ENCODE peak calls at places on chromosomes 13 and 19, in four cellular contexts. G, R, K and P are unnamed samples.

GRCh38 chr19:4061178-4061682 is 5.5 kb downstream of the ZBTB7A start:
- DNase-seq in G (peak; percentile 94), R (no peak), K (peak; percentile 97), P (peak; percentile 68)

GRCh38 chr19:57934820-57935665 is at the start of gene ZNF418:
- DNase-seq in G (peak; percentile 80), R (no peak), K (peak; percentile 67), P (peak; percentile 56)

GRCh38 chr19:10112037-10112751 is 701 bp downstream of the P2RY11 start:
- DNase-seq in G (no peak), R (peak; percentile 87), K (no peak), P (no peak)

GRCh38 chr19:56953411-56953810 is 112.9 kb upstream of the PEG3 start:
- DNase-seq in G (no peak), R (no peak), K (no peak), P (no peak)

GRCh38 chr19:9913237-9914000 is 22.9 kb downstream of the OLFM2 start:
- DNase-seq in G (peak; percentile 31), R (no peak), K (no peak), P (no peak)

GRCh38 chr19:48154003-48154402 is 16.1 kb downstream of the LIG1 start:
- DNase-seq in G (no peak), R (no peak), K (no peak), P (no peak)

GRCh38 chr19:43476606-43477005 is 11.2 kb upstream of the LYPD3 start:
- DNase-seq in G (no peak), R (no peak), K (no peak), P (no peak)

GRCh38 chr13:113846639-113847318 is 17.1 kb downstream of the GAS6 start:
- DNase-seq in G (no peak), R (no peak), K (no peak), P (no peak)

GRCh38 chr13:51785592-51786424 is 18.2 kb downstream of the DHRS12 start:
- DNase-seq in G (peak; percentile 77), R (no peak), K (peak; percentile 26), P (no peak)

GRCh38 chr13:102993348-102993747 is 72.9 kb downstream of the SLC10A2 start:
- DNase-seq in G (no peak), R (no peak), K (no peak), P (no peak)

GRCh38 chr19:32416749-32417469 is 11.3 kb downstream of the DPY19L3 start:
- DNase-seq in G (no peak), R (no peak), K (no peak), P (no peak)

GRCh38 chr19:10762656-10763055 is 44.8 kb downstream of the DNM2 start:
- DNase-seq in G (no peak), R (no peak), K (peak; percentile 88), P (peak; percentile 20)

GRCh38 chr13:27393101-27393500 is 31.3 kb upstream of the GTF3A start:
- DNase-seq in G (no peak), R (no peak), K (no peak), P (no peak)

GRCh38 chr13:43360911-43361605 is 337.7 kb downstream of the DNAJC15 start:
- DNase-seq in G (no peak), R (no peak), K (no peak), P (no peak)

GRCh38 chr19:16518483-16519229 is 22.5 kb downstream of the C19orf44 start:
- DNase-seq in G (no peak), R (no peak), K (no peak), P (no peak)
- TF ChIP-seq CTCF in G (no peak), R (no peak), K (no peak), P (no peak)

GRCh38 chr13:111117289-111117688 is 2.2 kb downstream of the ARHGEF7 start:
- DNase-seq in G (no peak), R (no peak), K (no peak), P (no peak)
- H3K27ac ChIP-seq in G (no peak overlapping the region), R (peak overlapping the region; percentile 89), K (no peak overlapping the region), P (no peak overlapping the region)

GRCh38 chr19:34480971-34481821 is at the start of gene WTIP:
- DNase-seq in G (peak; percentile 55), R (no peak), K (peak; percentile 39), P (peak; percentile 55)
- TF ChIP-seq CTCF in G (no peak), R (no peak), K (no peak), P (no peak)

DNA sequence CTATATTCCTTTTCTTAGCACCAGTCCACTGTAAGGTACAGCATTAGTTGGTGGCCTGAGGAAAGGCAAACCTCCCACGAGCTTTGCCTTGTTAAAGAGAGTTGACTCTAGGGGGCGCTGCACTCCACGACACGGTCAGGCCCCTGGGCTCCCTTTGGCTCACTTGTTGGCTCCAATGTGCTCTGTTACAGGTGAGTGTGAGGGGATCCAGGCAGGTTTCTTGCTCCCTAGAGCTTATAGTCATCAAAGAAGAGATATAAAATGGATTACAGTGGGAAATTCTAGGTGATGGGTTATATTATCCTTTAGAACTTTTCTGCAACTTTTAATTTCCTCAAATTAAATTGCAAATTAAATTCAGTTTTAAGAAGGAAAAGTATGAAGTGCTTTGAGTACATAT is 3.7 kb downstream of the WDR87 start:
- DNase-seq in G (peak; percentile 88), R (no peak), K (peak; percentile 90), P (peak; percentile 78)
- H3K27ac ChIP-seq in G (no peak overlapping the region), R (no peak overlapping the region), K (no peak overlapping the region), P (no peak overlapping the region)

DNA sequence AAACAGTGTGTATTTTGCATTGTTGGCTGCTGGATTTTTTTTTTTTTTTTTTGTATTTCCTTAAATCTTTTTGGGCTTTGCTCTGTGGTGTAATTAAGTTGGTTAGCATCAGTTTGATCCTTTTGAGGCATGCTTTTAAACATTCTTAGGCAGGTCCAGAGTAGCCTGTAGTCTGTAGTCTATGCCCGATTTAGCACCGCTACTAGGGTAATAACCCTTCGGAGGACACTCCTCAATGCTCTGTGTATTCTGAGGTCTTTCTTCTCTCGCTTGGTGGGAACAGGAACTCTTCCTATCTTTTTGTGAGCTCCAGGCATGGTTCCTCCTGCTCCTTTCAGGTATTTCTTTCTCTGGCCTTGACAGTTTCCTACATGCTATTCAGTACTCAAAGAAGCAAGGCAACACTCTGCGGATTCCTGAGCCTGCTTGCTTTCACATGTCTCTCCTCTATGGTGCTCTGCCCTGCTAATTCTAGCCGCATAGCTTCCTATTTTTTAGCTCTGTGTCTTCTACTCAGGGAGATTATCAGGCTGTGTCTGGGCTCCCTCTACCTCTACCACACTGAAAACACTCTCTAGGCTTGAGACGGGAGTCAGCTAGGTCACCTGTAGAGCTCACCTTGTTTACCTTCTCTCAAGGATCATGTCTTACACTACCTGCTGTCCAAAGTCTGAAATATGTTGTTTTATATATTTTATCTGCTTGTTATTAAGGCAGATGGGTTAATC is 195.1 kb downstream of the NDFIP2 start:
- DNase-seq in G (no peak), R (no peak), K (no peak), P (no peak)
- TF ChIP-seq CTCF in G (no peak), R (no peak), K (no peak), P (no peak)

GRCh38 chr19:18008814-18009213 is 844 bp downstream of the ARRDC2 start:
- DNase-seq in G (no peak), R (no peak), K (no peak), P (no peak)

GRCh38 chr19:18006895-18007604 is 920 bp upstream of the ARRDC2 start:
- DNase-seq in G (peak; percentile 85), R (no peak), K (peak; percentile 87), P (peak; percentile 79)

GRCh38 chr19:18007605-18007938 is 398 bp upstream of the ARRDC2 start:
- DNase-seq in G (no peak), R (no peak), K (no peak), P (no peak)

GRCh38 chr19:18009412-18010066 is 1.6 kb downstream of the ARRDC2 start:
- DNase-seq in G (no peak), R (no peak), K (no peak), P (no peak)

DNA sequence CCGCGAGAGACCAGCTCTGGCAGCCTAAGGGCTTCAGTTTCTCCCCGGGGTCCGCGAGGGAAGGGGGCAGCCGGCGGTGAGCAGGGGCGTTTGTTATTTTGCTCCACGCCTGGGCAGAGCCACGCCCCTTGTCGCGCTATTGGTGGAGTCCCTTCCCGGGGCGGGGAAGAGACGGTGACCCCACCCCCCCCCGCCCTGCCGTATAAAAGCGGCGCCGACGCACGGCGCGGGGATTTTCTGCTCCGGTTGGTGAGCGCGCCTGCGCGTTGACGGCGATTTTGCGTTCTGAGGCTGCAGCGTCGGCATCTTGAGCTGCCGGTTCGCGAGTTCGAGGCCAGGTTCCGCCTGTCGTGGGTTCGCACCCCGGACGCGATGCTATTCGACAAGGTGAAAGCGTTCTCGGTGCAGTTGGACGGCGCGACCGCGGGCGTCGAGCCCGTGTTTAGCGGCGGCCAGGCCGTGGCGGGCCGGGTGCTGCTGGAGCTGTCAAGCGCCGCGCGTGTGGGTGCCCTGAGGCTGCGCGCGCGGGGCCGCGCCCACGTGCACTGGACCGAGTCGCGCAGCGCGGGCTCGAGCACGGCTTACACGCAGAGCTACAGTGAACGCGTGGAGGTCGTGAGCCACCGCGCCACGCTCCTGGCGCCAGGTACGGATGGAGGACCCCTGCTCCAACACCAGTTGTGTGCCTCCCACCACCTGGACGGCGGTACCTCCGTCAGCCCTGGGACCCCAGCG is at the start of gene ARRDC2:
- DNase-seq in G (peak; percentile 94), R (no peak), K (peak; percentile 93), P (peak; percentile 98)
- H3K27ac ChIP-seq in G (peak within 1 kb of the TSS; percentile 60), R (peak within 1 kb of the TSS; percentile 85), K (peak within 1 kb of the TSS; percentile 74), P (peak within 1 kb of the TSS; percentile 78)

DNA sequence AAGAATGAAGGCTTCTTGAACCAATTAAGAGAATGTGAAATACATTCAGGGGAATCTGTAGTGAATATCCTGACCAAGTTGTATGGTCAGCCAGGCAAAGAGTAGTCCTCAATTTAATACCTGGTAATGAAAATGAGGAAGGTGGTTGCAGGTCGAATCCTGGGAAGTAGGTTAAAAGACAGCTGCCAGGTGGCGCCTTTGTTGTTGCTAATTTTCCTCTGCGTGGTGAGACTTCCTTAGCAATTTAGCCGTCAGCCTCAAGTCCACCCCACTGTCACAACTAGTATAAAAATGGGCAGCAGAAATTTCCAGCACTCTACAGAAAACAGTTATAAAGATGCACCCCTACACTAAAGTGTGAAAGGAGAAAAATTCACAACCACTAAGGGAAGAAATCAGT is 235.7 kb downstream of the NHLRC3 start:
- DNase-seq in G (peak; percentile 22), R (no peak), K (peak; percentile 27), P (peak; percentile 4)
- TF ChIP-seq CTCF in G (no peak), R (no peak), K (no peak), P (peak; percentile 11)

GRCh38 chr19:15285896-15286591 is 46.3 kb downstream of the BRD4 start:
- DNase-seq in G (no peak), R (no peak), K (no peak), P (no peak)
- H3K27ac ChIP-seq in G (no peak overlapping the region), R (no peak overlapping the region), K (no peak overlapping the region), P (peak overlapping the region; percentile 63)